ENCODE peak calls at places on chromosomes 4 and X, in five cellular contexts. E is HCT116, X is H1, L is vagina, Q is esophagus muscularis mucosa. D is an unnamed sample.
A peak's percentile ranks its signal among the peaks of the same experiment; 100 is the strongest.

GRCh38 chrX:114152130-114152529 is 431.8 kb upstream of the HTR2C start:
- DNase-seq in X (no peak), E (peak; percentile 65), Q (no peak), L (no peak), D (no peak)

GRCh38 chr4:38449506-38450174 is 214.4 kb upstream of the KLF3 start:
- DNase-seq in X (no peak), E (no peak), Q (peak; percentile 62), L (no peak), D (no peak)

GRCh38 chrX:29470029-29470428 is 745.3 kb upstream of the MAGEB2 start:
- DNase-seq in X (no peak), L (no peak), E (peak; percentile 33), Q (no peak), D (no peak)

GRCh38 chr4:29565256-29565655 is 1154.9 kb upstream of the PCDH7 start:
- DNase-seq in Q (no peak), X (no peak), E (no peak), L (no peak), D (no peak)

GRCh38 chr4:77881460-77882295 is 19.0 kb downstream of the MRPL1 start:
- DNase-seq in L (no peak), X (no peak), E (no peak), Q (no peak), D (no peak)

GRCh38 chrX:117610806-117611205 is 505.8 kb downstream of the KLHL13 start:
- DNase-seq in L (no peak), E (no peak), X (no peak), Q (no peak), D (no peak)

GRCh38 chrX:50941638-50942037 is 31.1 kb downstream of the BMP15 start:
- DNase-seq in L (no peak), X (no peak), E (no peak), Q (no peak), D (no peak)

GRCh38 chr4:107600456-107600855 is 119.6 kb downstream of the PAPSS1 start:
- DNase-seq in Q (no peak), L (no peak), X (no peak), E (no peak), D (no peak)

GRCh38 chr4:185247151-185247550 is 37.8 kb downstream of the SNX25 start:
- DNase-seq in E (no peak), Q (no peak), X (no peak), L (no peak), D (no peak)

GRCh38 chr4:151730003-151730559 is 30.7 kb downstream of the GATB start:
- DNase-seq in X (no peak), L (peak; percentile 92), E (peak; percentile 10), Q (peak; percentile 37), D (no peak)

GRCh38 chr4:16294455-16294854 is 68.2 kb upstream of the TAPT1 start:
- DNase-seq in E (no peak), Q (no peak), X (no peak), L (no peak), D (no peak)

GRCh38 chr4:16914208-16914607 is 15.8 kb upstream of the LDB2 start:
- DNase-seq in Q (no peak), L (no peak), X (no peak), E (no peak), D (no peak)

GRCh38 chrX:12614266-12614665 is 176.9 kb upstream of the PRPS2 start:
- DNase-seq in X (no peak), E (no peak), Q (no peak), L (no peak), D (no peak)

GRCh38 chr4:97498875-97499274 is 644.4 kb downstream of the STPG2 start:
- DNase-seq in X (no peak), Q (no peak), E (peak; percentile 96), L (no peak), D (no peak)

GRCh38 chr4:152953514-152953913 is 17.4 kb downstream of the FHDC1 start:
- DNase-seq in E (no peak), X (no peak), Q (no peak), L (peak; percentile 47), D (no peak)

GRCh38 chr4:174120446-174121142 is 162.9 kb downstream of the FBXO8 start:
- DNase-seq in Q (no peak), X (no peak), L (no peak), E (peak; percentile 66), D (no peak)
- TF ChIP-seq POLR2AphosphoS5 in Q (peak; percentile 38), X (no peak), L (no peak), E (no peak), D (no peak)

DNA sequence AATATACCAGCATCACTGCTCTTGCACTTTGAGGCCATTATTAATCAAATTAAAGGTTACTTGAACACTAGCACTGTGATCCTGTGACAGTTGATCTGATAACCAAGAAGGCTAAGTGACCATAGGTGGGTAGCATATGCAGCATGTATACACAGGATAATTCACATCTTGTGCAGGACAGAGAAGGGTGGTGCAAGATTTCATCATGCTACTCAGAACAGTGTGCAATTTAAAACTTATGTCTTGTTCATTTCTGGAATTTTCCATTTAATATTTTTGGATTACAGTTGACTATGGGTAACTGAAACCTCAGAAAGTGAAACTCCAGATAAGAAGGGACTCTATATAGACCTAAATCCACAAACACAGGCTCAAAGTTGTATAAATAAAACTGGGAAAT is 78.2 kb upstream of the PDE5A start:
- DNase-seq in Q (no peak), E (no peak), L (no peak), X (no peak), D (no peak)
- TF ChIP-seq POLR2A in Q (no peak), E (no peak), L (no peak), X (no peak), D (no peak)

DNA sequence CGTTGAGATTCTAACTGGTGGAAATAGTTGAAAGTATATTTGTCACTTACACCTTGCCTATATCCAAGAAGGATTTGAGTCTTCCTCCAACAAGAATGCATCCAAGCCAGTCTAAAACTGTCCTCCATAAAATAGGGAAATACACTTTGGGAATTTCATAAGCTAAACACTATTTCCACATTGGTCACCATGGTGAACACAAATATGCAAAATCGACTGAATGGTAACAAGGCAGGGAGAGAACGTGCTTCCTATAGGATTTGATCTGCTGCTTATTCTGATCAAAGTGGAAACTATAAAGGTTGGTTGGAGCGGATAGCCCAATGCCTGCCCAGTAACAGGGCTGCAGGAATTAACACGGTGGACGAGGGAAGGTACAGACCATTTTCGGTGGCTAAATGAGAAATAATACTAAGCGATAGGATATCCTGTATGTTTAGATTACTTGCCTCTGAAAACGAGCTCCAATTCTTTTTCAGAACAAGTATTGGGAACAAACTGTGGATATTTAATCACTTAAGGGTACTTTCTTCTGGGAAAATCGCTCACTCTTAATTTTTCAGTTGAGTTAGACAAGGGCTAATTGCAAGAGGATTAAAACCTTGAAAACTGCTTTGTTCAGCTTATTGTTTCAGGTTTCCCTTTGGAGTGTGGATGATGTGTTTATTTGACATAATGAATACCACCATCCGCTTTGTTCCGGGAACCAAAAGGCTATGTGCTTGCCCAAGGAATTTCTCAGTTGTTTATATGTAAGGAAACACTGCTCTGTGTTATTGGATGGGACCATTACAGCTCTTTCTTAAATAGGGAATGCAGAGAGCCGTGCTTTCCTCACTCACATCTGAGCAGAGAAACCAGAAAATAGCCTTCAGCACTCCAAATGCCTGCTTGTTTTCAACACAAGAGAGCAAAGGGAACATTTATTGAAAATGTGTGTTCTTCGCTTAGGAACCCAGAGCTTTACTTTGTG is 194.4 kb downstream of the CBR4 start:
- DNase-seq in X (no peak), Q (no peak), L (no peak), E (no peak), D (no peak)
- H3K4me3 ChIP-seq in X (no peak overlapping the region), Q (peak overlapping the region; percentile 38), L (no peak overlapping the region), E (no peak overlapping the region), D (no peak overlapping the region)

GRCh38 chr4:83486457-83487129 is 1.7 kb upstream of the ABRAXAS1 start:
- DNase-seq in E (no peak), X (no peak), Q (peak; percentile 3), L (no peak), D (no peak)

GRCh38 chr4:83489711-83490326 is 4.9 kb upstream of the ABRAXAS1 start:
- DNase-seq in Q (no peak), X (no peak), E (no peak), L (no peak), D (no peak)

GRCh38 chr4:83484500-83485431 is at the start of gene ABRAXAS1:
- DNase-seq in Q (peak; percentile 97), E (peak; percentile 76), X (peak; percentile 87), L (peak; percentile 95), D (peak; percentile 95)
- TF ChIP-seq POLR2AphosphoS5 in Q (peak; percentile 98), E (peak; percentile 96), X (peak; percentile 96), L (peak; percentile 91), D (peak; percentile 27)

DNA sequence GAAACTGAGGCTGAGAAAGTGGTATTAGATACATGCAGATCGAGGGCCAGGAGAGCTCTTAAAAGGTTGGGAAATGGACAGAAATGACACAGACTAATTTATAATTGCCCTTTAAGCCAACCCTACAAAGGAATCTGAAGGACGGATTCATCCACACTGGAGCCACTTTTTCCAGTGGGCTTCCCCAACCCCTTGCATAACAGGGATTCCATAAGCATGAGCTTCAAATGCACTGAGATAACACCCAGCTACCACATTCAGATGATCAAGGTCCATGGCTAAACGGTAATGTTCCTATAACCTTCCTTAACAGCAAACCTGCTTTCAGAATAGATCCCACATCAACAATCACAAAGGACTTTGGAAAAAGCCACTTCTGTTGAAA is 34.2 kb downstream of the PLAC1 start:
- DNase-seq in E (no peak), X (no peak), Q (no peak), L (no peak), D (no peak)
- TF ChIP-seq POLR2A in E (no peak), X (no peak), Q (no peak), L (no peak), D (no peak)

DNA sequence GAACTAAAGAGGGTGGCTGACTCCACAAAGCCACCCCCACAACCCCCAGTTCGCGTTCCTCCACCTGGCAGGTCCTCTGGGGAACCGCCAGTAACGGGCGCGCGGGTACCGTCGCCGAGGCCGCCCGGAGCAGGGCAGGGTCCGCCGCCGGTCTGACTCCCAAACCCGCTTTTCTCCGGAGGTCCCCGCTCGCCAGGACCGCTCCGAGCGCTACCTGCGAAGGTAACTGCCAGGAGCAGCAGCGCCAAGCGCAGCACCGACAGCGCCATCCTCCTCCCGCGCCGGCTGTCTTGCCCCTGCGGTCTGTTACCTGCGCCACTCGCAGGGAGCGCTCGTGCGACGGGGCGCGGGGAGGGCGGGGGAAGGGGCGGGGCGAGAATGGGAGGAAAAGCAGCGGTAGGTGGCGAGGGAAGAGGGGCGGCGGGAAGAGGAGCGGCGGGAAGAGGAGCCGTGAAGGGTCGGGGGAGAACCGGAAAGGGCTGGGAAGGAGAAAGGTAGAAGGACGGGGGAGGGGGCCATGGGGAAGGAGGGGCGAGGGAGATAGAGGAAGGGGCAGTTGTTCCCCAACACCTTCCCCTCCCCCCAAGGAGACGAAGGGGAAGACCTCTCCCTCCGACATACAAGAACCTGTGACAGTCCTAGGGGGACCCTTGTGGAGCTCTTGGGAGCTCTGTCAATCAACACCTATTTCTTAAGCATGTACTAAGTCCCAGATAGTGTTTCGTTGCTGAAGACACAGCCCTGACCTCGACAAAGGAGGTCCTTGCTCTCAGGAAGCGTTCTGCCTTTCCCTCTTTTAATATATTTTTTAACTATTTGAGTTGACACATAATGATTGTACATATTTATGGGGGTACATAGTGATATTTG is at the start of gene SPINK2:
- DNase-seq in E (peak; percentile 44), X (peak; percentile 56), Q (no peak), L (no peak), D (no peak)
- H3K4me3 ChIP-seq in E (peak within 1 kb of the TSS; percentile 49), X (peak within 1 kb of the TSS; percentile 72), Q (peak within 1 kb of the TSS; percentile 57), L (peak within 1 kb of the TSS; percentile 49), D (peak within 1 kb of the TSS; percentile 51)

DNA sequence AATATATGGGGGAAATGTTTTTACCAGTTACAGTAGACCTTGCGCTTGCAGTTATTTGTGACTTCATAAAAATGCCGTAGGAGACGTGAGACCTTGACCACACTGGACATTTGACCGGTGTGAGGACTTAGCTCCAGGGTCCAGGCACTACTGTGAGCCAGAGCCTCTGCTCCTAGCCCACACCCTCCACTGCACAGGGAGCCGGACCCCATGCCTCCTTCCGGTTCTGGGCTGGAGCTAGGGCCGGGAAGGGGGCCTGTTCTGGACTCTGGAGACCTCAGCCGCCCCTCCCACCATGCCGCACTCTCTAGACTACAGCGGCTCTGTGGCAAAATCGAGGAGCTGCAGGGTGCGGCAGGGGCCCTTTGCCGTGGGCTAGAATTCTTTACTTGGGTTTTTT is 5.3 kb downstream of the PCGF3 start:
- DNase-seq in E (no peak), L (no peak), X (no peak), Q (no peak), D (no peak)
- TF ChIP-seq POLR2AphosphoS5 in E (no peak), L (no peak), X (no peak), Q (no peak), D (no peak)

D was measured in suprapubic skin.